ENCODE peak calls at places on chromosomes 13 and 19, in six cellular contexts. T is A549, L is HepG2, A is K562, C is upper lobe of left lung, K is GM12878. J is an unnamed sample.

GRCh38 chr13:24606486-24607170 is 73.6 kb upstream of the ATP12A start:
- ATAC-seq in A (no peak), C (no peak), T (no peak), K (no peak), L (no peak), J (no peak)

GRCh38 chr13:27086599-27087265 is 84.9 kb downstream of the USP12 start:
- ATAC-seq in A (no peak), L (no peak), C (no peak), K (no peak), T (no peak), J (no peak)

GRCh38 chr13:59543418-59543817 is 620.3 kb downstream of the DIAPH3 start:
- ATAC-seq in K (no peak), C (no peak), L (no peak), A (no peak), T (no peak), J (no peak)

GRCh38 chr13:49858183-49858856 is 65.8 kb upstream of the KPNA3 start:
- ATAC-seq in T (peak; percentile 99), K (no peak), C (peak; percentile 88), L (peak; percentile 97), A (no peak), J (peak; percentile 92)

GRCh38 chr13:102779426-102780159 is 6.0 kb upstream of the TEX30 start:
- ATAC-seq in A (peak; percentile 65), L (no peak), T (no peak), K (peak; percentile 51), C (no peak), J (no peak)

GRCh38 chr19:45025264-45025663 is 13.6 kb upstream of the CLASRP start:
- ATAC-seq in C (no peak), K (no peak), L (no peak), T (peak; percentile 27), A (no peak), J (no peak)

GRCh38 chr13:106473174-106473573 is 62.3 kb downstream of the EFNB2 start:
- ATAC-seq in C (no peak), K (peak; percentile 21), T (no peak), L (no peak), A (no peak), J (no peak)

GRCh38 chr13:53151692-53152421 is 123.2 kb downstream of the OLFM4 start:
- ATAC-seq in A (peak; percentile 82), K (peak; percentile 95), C (peak; percentile 75), L (peak; percentile 81), T (no peak), J (no peak)

GRCh38 chr19:2456301-2456570 is 523 bp downstream of the LMNB2 start:
- ATAC-seq in C (peak; percentile 5), K (no peak), A (no peak), L (no peak), T (no peak), J (no peak)

GRCh38 chr19:35116085-35116801 is 620 bp downstream of the FXYD3 start:
- ATAC-seq in C (no peak), T (no peak), L (no peak), K (no peak), A (no peak), J (no peak)

GRCh38 chr19:55075366-55075998 is at the start of gene EPS8L1:
- ATAC-seq in K (no peak), L (peak; percentile 18), A (no peak), C (peak; percentile 43), T (no peak), J (no peak)

GRCh38 chr19:19259741-19260140 is 13.4 kb downstream of the TM6SF2 start:
- ATAC-seq in L (peak; percentile 50), C (no peak), K (peak; percentile 52), A (peak; percentile 81), T (no peak), J (no peak)

GRCh38 chr19:3027981-3028304 is 1.1 kb downstream of the TLE2 start:
- ATAC-seq in A (no peak), T (no peak), C (no peak), K (no peak), L (no peak), J (no peak)

GRCh38 chr19:11324748-11325389 is 14.6 kb downstream of the RAB3D start:
- ATAC-seq in K (no peak), A (no peak), L (no peak), C (peak; percentile 2), T (peak; percentile 25), J (no peak)

GRCh38 chr19:2059422-2060201 is 8.6 kb upstream of the MKNK2 start:
- ATAC-seq in A (peak; percentile 73), C (peak; percentile 11), K (peak; percentile 3), T (peak; percentile 65), L (peak; percentile 74), J (peak; percentile 14)

GRCh38 chr19:52739576-52739975 is 4.7 kb upstream of the ZNF611 start:
- ATAC-seq in T (no peak), K (no peak), C (no peak), A (no peak), L (no peak), J (no peak)

GRCh38 chr13:24348797-24349515 is 39.6 kb downstream of the C1QTNF9 start:
- ATAC-seq in T (peak; percentile 50), A (no peak), C (peak; percentile 32), L (no peak), K (no peak), J (no peak)

GRCh38 chr13:40464349-40464748 is 202.1 kb downstream of the FOXO1 start:
- ATAC-seq in T (no peak), L (no peak), K (peak; percentile 38), A (no peak), C (no peak), J (no peak)

GRCh38 chr19:54029930-54030490 is 33.7 kb downstream of the VSTM1 start:
- ATAC-seq in A (peak; percentile 83), K (no peak), L (peak; percentile 77), C (peak; percentile 77), T (peak; percentile 87), J (no peak)

GRCh38 chr19:53537126-53537522 is 821 bp upstream of the ZNF331 start:
- ATAC-seq in C (no peak), L (peak; percentile 17), K (peak; percentile 29), T (no peak), A (no peak), J (peak; percentile 2)

GRCh38 chr19:6279620-6279930 is 200 bp downstream of the MLLT1 start:
- ATAC-seq in L (no peak), K (peak; percentile 12), T (peak; percentile 65), C (no peak), A (peak; percentile 8), J (peak; percentile 44)

GRCh38 chr13:27583645-27584044 is 36.7 kb downstream of the LNX2 start:
- ATAC-seq in C (no peak), K (no peak), L (no peak), T (no peak), A (no peak), J (peak; percentile 60)

GRCh38 chr13:44574466-44574855 is 1.7 kb downstream of the TSC22D1 start:
- ATAC-seq in L (no peak), T (no peak), A (no peak), C (no peak), K (no peak), J (no peak)

GRCh38 chr13:44575035-44575434 is 1.1 kb downstream of the TSC22D1 start:
- ATAC-seq in C (no peak), K (no peak), L (no peak), A (no peak), T (no peak), J (no peak)

GRCh38 chr13:44575741-44576395 is at the start of gene TSC22D1:
- ATAC-seq in K (no peak), L (no peak), A (no peak), T (no peak), C (peak; percentile 2), J (no peak)

GRCh38 chr13:44573790-44574465 is 2.2 kb downstream of the TSC22D1 start:
- ATAC-seq in K (peak; percentile 26), A (peak; percentile 55), T (no peak), C (no peak), L (peak; percentile 36), J (no peak)

DNA sequence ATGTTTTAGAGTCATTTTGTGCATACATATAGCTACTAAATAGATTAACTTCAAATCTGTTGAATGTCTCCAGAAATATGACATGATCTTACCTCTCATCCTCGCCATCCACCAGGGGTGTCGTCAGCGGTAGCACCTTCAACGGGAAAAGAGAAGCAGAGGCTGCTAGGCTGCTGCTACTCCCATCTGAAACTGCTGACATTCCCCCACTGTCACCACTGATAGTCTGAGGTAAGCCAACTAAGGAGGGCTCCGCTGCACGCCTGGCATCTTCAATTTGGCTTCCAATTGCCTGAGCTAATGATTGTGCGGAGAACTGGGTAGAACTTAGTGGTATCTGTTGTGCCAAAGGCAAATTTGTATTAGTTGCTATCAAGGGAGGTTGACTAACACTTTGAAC is 3.1 kb downstream of the TSC22D1 start:
- ATAC-seq in K (no peak), C (no peak), A (no peak), L (no peak), T (no peak), J (no peak)
- TF ChIP-seq CTCF in K (no peak), C (no peak), A (no peak), L (no peak), T (no peak), J (no peak)

GRCh38 chr19:40751065-40751923 is at the start of gene SNRPA:
- ATAC-seq in T (peak; percentile 89), A (peak; percentile 84), L (peak; percentile 85), K (peak; percentile 81), C (peak; percentile 93), J (peak; percentile 88)

GRCh38 chr19:40758491-40758890 is 7.5 kb downstream of the SNRPA start:
- ATAC-seq in A (no peak), K (no peak), C (no peak), T (no peak), L (no peak), J (no peak)

GRCh38 chr19:40754611-40755247 is 3.7 kb downstream of the SNRPA start:
- ATAC-seq in C (no peak), K (no peak), T (no peak), A (no peak), L (peak; percentile 24), J (no peak)

GRCh38 chr19:40756502-40757110 is 5.6 kb downstream of the SNRPA start:
- ATAC-seq in A (no peak), K (no peak), T (no peak), L (no peak), C (no peak), J (no peak)

GRCh38 chr19:40755248-40755624 is 4.2 kb downstream of the SNRPA start:
- ATAC-seq in L (no peak), K (no peak), T (no peak), C (no peak), A (no peak), J (no peak)
- TF ChIP-seq EP300 in L (no peak), K (no peak), T (no peak), C (no peak), A (no peak), J (no peak)

DNA sequence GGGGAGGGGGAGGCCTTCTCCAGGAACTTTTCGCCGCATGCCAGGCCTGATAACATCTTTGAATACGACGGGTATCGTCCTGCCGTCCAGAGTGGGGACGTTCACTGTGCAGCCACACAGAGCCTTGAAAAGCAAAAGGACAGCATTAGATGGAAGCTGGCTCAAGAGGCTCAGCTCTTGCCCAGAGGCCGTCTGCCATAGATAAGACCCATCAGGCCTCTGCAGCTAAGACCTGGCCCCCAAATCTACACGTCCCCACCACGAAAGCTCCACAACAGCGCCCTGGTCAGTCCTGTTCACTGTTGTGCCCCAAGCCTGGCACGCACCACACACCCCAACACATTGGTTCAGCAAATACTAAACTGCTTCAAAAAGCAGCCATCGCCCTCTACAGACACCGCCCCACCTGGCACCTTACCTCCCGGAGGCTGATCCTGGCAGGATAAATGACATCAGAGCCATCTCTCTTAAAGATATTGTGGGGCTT is 2.1 kb downstream of the DNAJB1 start:
- ATAC-seq in A (no peak), C (no peak), K (no peak), L (no peak), T (no peak), J (no peak)
- TF ChIP-seq CTCF in A (no peak), C (no peak), K (no peak), L (peak; percentile 34), T (no peak), J (no peak)

GRCh38 chr13:100439247-100439955 is 149.2 kb downstream of the GGACT start:
- ATAC-seq in A (no peak), K (no peak), L (no peak), C (no peak), T (no peak), J (no peak)
- TF ChIP-seq EP300 in A (no peak), K (no peak), L (no peak), C (no peak), T (no peak), J (no peak)

J was measured in gastroesophageal sphincter.